ENCODE peak calls at places on chromosomes 16 and 17, in eight cellular contexts. T, V, Z, M, D, A, P and O are unnamed samples.

GRCh38 chr16:10876799-10877341 is at the start of gene CIITA:
- DNase-seq in T (peak), V (peak), Z (no peak), M (peak), D (peak), A (peak), P (peak), O (peak)

GRCh38 chr16:16019488-16019887 is 70.1 kb downstream of the ABCC1 start:
- DNase-seq in T (no peak), V (no peak), Z (no peak), M (no peak), D (no peak), A (peak), P (no peak), O (peak)

GRCh38 chr17:81510798-81511549 is 1.6 kb downstream of the ACTG1 start:
- DNase-seq in T (no peak), V (peak), Z (no peak), M (no peak), D (no peak), A (no peak), P (no peak), O (peak)

GRCh38 chr17:65920996-65921395 is 270.9 kb downstream of the CEP112 start:
- DNase-seq in T (no peak), V (no peak), Z (no peak), M (no peak), D (no peak), A (no peak), P (no peak), O (no peak)

GRCh38 chr17:83009414-83010322 is 69.7 kb upstream of the METRNL start:
- DNase-seq in T (no peak), V (no peak), Z (no peak), M (no peak), D (no peak), A (no peak), P (no peak), O (no peak)

GRCh38 chr16:19110537-19111391 is 3.0 kb upstream of the ITPRIPL2 start:
- DNase-seq in T (no peak), V (no peak), Z (no peak), M (no peak), D (no peak), A (no peak), P (no peak), O (no peak)

GRCh38 chr17:82613283-82614094 is 34.8 kb downstream of the WDR45B start:
- DNase-seq in T (no peak), V (peak), Z (no peak), M (no peak), D (no peak), A (no peak), P (no peak), O (no peak)

GRCh38 chr16:306911-307370 is 24.0 kb downstream of the PDIA2 start:
- DNase-seq in T (no peak), V (no peak), Z (no peak), M (no peak), D (no peak), A (no peak), P (no peak), O (no peak)

GRCh38 chr17:82655038-82655479 is 6.8 kb upstream of the WDR45B start:
- DNase-seq in T (peak), V (no peak), Z (no peak), M (peak), D (no peak), A (no peak), P (no peak), O (peak)

GRCh38 chr17:31564291-31564690 is 172.8 kb downstream of the RAB11FIP4 start:
- DNase-seq in T (no peak), V (no peak), Z (no peak), M (no peak), D (no peak), A (no peak), P (no peak), O (no peak)

GRCh38 chr17:73770115-73770848 is 126.0 kb upstream of the SDK2 start:
- DNase-seq in T (peak), V (no peak), Z (no peak), M (peak), D (peak), A (peak), P (peak), O (peak)

GRCh38 chr17:19958023-19958422 is 19.6 kb downstream of the AKAP10 start:
- DNase-seq in T (no peak), V (peak), Z (peak), M (no peak), D (peak), A (peak), P (no peak), O (peak)

GRCh38 chr16:30659507-30660423 is 1.5 kb downstream of the FBRS start:
- DNase-seq in T (no peak), V (no peak), Z (peak), M (peak), D (no peak), A (no peak), P (no peak), O (no peak)

GRCh38 chr17:4087911-4088693 is 54.7 kb downstream of the ZZEF1 start:
- DNase-seq in T (no peak), V (no peak), Z (no peak), M (no peak), D (no peak), A (peak), P (peak), O (no peak)

GRCh38 chr17:37608369-37609169 is 649 bp downstream of the SYNRG start:
- DNase-seq in T (peak), V (peak), Z (peak), M (no peak), D (no peak), A (peak), P (no peak), O (peak)

GRCh38 chr16:49727611-49728010 is 128.3 kb downstream of the ZNF423 start:
- DNase-seq in T (no peak), V (no peak), Z (no peak), M (no peak), D (no peak), A (no peak), P (no peak), O (no peak)

GRCh38 chr16:76201385-76201784 is 75.8 kb upstream of the CNTNAP4 start:
- DNase-seq in T (no peak), V (no peak), Z (no peak), M (no peak), D (no peak), A (peak), P (no peak), O (no peak)

GRCh38 chr16:84893849-84894599 is 74.2 kb downstream of the CRISPLD2 start:
- DNase-seq in T (no peak), V (no peak), Z (no peak), M (no peak), D (no peak), A (no peak), P (no peak), O (peak)

GRCh38 chr16:48556913-48557351 is 53.0 kb downstream of the N4BP1 start:
- DNase-seq in T (no peak), V (no peak), Z (no peak), M (no peak), D (no peak), A (peak), P (no peak), O (peak)

GRCh38 chr17:34703533-34703932 is 124.2 kb downstream of the TMEM132E start:
- DNase-seq in T (no peak), V (peak), Z (peak), M (no peak), D (peak), A (peak), P (no peak), O (peak)

GRCh38 chr17:65799454-65799853 is 238.0 kb upstream of the AXIN2 start:
- DNase-seq in T (no peak), V (no peak), Z (no peak), M (no peak), D (no peak), A (no peak), P (no peak), O (no peak)

GRCh38 chr17:77924757-77925336 is 33.7 kb upstream of the TNRC6C start:
- DNase-seq in T (peak), V (peak), Z (peak), M (no peak), D (peak), A (peak), P (no peak), O (peak)

GRCh38 chr17:17208013-17208412 is 1.9 kb upstream of the PLD6 start:
- DNase-seq in T (no peak), V (no peak), Z (no peak), M (no peak), D (no peak), A (no peak), P (no peak), O (no peak)

GRCh38 chr16:68265078-68265925 is 976 bp downstream of the SLC7A6 start:
- DNase-seq in T (peak), V (no peak), Z (peak), M (peak), D (no peak), A (peak), P (peak), O (peak)

GRCh38 chr16:1749152-1750117 is 21.9 kb downstream of the NME3 start:
- DNase-seq in T (no peak), V (no peak), Z (no peak), M (no peak), D (no peak), A (peak), P (no peak), O (no peak)

GRCh38 chr17:68389041-68389440 is 68.3 kb downstream of the WIPI1 start:
- DNase-seq in T (no peak), V (peak), Z (no peak), M (no peak), D (no peak), A (no peak), P (no peak), O (no peak)

GRCh38 chr17:43634681-43635125 is 27.0 kb downstream of the MEOX1 start:
- DNase-seq in T (no peak), V (no peak), Z (no peak), M (no peak), D (no peak), A (peak), P (no peak), O (no peak)

GRCh38 chr16:1357906-1358566 is 6.3 kb downstream of the GNPTG start:
- DNase-seq in T (no peak), V (no peak), Z (no peak), M (no peak), D (no peak), A (peak), P (no peak), O (no peak)

GRCh38 chr17:78120971-78121800 is 7.4 kb downstream of the TMC6 start:
- DNase-seq in T (no peak), V (peak), Z (no peak), M (peak), D (no peak), A (no peak), P (no peak), O (no peak)

GRCh38 chr16:87457724-87458423 is 35.0 kb downstream of the ZCCHC14 start:
- DNase-seq in T (no peak), V (no peak), Z (no peak), M (no peak), D (peak), A (peak), P (no peak), O (peak)

GRCh38 chr17:33753452-33753851 is 460.4 kb upstream of the ASIC2 start:
- DNase-seq in T (no peak), V (no peak), Z (no peak), M (no peak), D (no peak), A (no peak), P (no peak), O (no peak)

GRCh38 chr16:10918294-10919002 is 23.8 kb downstream of the DEXI start:
- DNase-seq in T (peak), V (peak), Z (peak), M (peak), D (peak), A (peak), P (peak), O (peak)

GRCh38 chr17:7307686-7308624 is 527 bp downstream of the EIF5A start:
- DNase-seq in T (peak), V (peak), Z (peak), M (peak), D (no peak), A (peak), P (peak), O (peak)
- TF ChIP-seq CTCF in T (no peak), V (no peak), Z (peak), M (no peak), D (no peak), A (no peak), P (no peak), O (no peak)

GRCh38 chr16:22934786-22935185 is 120.8 kb downstream of the HS3ST2 start:
- DNase-seq in T (no peak), V (no peak), Z (no peak), M (no peak), D (no peak), A (no peak), P (no peak), O (no peak)
- TF ChIP-seq CTCF in T (no peak), V (no peak), Z (no peak), M (no peak), D (no peak), A (no peak), P (no peak), O (no peak)

DNA sequence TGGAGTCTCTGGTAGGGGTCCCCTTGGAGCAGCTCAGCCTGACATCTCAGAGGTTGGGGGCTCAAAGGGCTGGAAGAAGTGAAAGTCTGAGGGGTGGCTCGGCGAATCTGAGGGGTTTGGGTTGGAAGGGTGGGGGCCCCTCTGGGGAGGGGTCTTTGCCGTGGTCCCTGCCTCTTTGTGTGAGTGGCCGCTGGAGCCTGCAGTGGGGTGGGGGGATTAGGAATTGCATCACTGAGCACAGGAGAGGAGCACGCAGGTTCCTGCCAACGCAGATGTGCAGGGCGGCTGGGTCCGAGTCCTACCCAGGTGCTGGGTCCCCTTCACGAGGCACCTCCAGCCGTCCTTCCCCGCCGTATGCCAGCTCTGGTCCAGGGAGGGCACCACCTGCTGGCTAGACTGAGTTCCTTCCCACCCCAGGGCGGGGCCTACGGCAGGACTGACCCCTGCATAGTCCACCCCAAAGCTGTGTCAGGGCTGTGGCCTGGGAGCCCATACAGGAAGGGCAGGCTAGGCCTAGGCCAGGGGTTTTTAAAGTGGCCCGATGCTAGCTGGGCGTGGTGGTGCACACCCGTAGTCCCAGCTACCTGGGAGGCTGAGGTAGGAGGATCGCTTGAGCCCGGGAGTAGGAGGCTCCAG is 9.9 kb downstream of the FMNL1 start:
- DNase-seq in T (peak), V (peak), Z (peak), M (peak), D (no peak), A (no peak), P (no peak), O (peak)
- TF ChIP-seq CTCF in T (no peak), V (peak), Z (peak), M (peak), D (peak), A (peak), P (no peak), O (peak)

DNA sequence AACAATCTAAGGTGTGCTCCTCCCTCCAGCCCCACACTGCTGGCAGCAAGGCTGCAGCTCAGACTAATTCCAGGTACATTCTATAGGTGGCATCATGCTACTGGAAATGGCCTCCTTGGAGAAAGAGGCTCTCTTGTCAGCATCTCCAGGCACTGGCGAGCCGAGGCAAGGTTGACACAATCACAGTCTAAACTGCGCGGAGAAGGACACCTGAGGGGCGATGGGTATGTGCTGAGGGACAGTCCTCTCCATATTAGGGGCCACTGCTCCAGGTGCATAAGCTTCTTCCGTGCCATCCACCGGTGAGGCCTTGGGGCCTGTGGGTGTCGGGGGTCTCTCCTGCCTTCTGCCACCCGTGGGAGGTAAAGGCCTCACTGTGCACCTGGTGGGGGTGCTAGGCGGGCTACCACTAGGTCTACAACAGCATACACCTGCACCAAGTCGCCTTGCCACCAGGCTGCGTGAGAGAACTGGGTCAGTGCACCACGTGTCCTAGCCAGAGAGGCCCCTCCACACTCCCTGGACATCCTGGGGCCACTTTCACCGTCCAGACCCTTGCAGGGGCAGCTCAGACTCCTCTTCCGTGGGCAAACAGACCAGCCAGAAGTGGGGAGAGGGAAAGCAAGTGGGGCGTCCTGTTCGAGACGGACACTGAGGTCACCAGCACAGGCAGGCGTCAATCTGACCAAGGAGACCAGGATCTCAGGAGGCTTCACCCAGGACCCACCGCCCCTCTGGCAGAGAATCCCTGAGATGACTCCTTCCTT is 12.1 kb upstream of the CBX8 start:
- DNase-seq in T (peak), V (peak), Z (peak), M (peak), D (no peak), A (no peak), P (no peak), O (no peak)
- TF ChIP-seq CTCF in T (no peak), V (peak), Z (peak), M (peak), D (peak), A (no peak), P (no peak), O (peak)